ENCODE peak calls at places on chromosomes 2 and 18, in seven cellular contexts. One of them, this sample, is unnamed.

GRCh38 chr18:21314721-21315120 is 72.7 kb downstream of the GREB1L start:
- DNase-seq in stomach: no peak
- DNase-seq in HCT116: peak
- DNase-seq in spleen: no peak
- DNase-seq in GM23338: no peak
- DNase-seq in K562: no peak
- DNase-seq in sigmoid colon: no peak
- DNase-seq in this sample: no peak

GRCh38 chr2:38093503-38093902 is 17.6 kb upstream of the CYP1B1 start:
- DNase-seq in stomach: no peak
- DNase-seq in HCT116: no peak
- DNase-seq in spleen: no peak
- DNase-seq in GM23338: no peak
- DNase-seq in K562: no peak
- DNase-seq in sigmoid colon: no peak
- DNase-seq in this sample: no peak

GRCh38 chr18:55783921-55784320 is 195.9 kb upstream of the TCF4 start:
- DNase-seq in stomach: no peak
- DNase-seq in HCT116: no peak
- DNase-seq in spleen: no peak
- DNase-seq in GM23338: no peak
- DNase-seq in K562: no peak
- DNase-seq in sigmoid colon: no peak
- DNase-seq in this sample: no peak

GRCh38 chr2:55776966-55777365 is 83.3 kb upstream of the PNPT1 start:
- DNase-seq in stomach: no peak
- DNase-seq in HCT116: no peak
- DNase-seq in spleen: no peak
- DNase-seq in GM23338: no peak
- DNase-seq in K562: no peak
- DNase-seq in sigmoid colon: no peak
- DNase-seq in this sample: no peak

GRCh38 chr18:76647322-76647721 is 152.3 kb upstream of the ZNF516 start:
- DNase-seq in stomach: no peak
- DNase-seq in HCT116: no peak
- DNase-seq in spleen: no peak
- DNase-seq in GM23338: no peak
- DNase-seq in K562: no peak
- DNase-seq in sigmoid colon: no peak
- DNase-seq in this sample: no peak

GRCh38 chr2:227862227-227862740 is 9.1 kb upstream of the DAW1 start:
- DNase-seq in stomach: peak
- DNase-seq in HCT116: peak
- DNase-seq in spleen: no peak
- DNase-seq in GM23338: peak
- DNase-seq in K562: peak
- DNase-seq in sigmoid colon: no peak
- DNase-seq in this sample: no peak

GRCh38 chr2:72744049-72744448 is 81.8 kb downstream of the EXOC6B start:
- DNase-seq in stomach: no peak
- DNase-seq in HCT116: no peak
- DNase-seq in spleen: no peak
- DNase-seq in GM23338: no peak
- DNase-seq in K562: no peak
- DNase-seq in sigmoid colon: no peak
- DNase-seq in this sample: no peak

GRCh38 chr18:28657836-28658410 is 481.0 kb upstream of the CDH2 start:
- DNase-seq in stomach: no peak
- DNase-seq in HCT116: no peak
- DNase-seq in spleen: no peak
- DNase-seq in GM23338: no peak
- DNase-seq in K562: no peak
- DNase-seq in sigmoid colon: no peak
- DNase-seq in this sample: no peak

GRCh38 chr2:228545749-228546148 is 364.3 kb upstream of the SPHKAP start:
- DNase-seq in stomach: no peak
- DNase-seq in HCT116: no peak
- DNase-seq in spleen: no peak
- DNase-seq in GM23338: no peak
- DNase-seq in K562: no peak
- DNase-seq in sigmoid colon: no peak
- DNase-seq in this sample: no peak

GRCh38 chr2:70084973-70085710 is 2.1 kb upstream of the PCBP1 start:
- DNase-seq in stomach: peak
- DNase-seq in HCT116: peak
- DNase-seq in spleen: peak
- DNase-seq in GM23338: peak
- DNase-seq in K562: peak
- DNase-seq in sigmoid colon: peak
- DNase-seq in this sample: no peak

GRCh38 chr18:11324510-11324909 is 175.1 kb upstream of the PIEZO2 start:
- DNase-seq in stomach: no peak
- DNase-seq in HCT116: no peak
- DNase-seq in spleen: no peak
- DNase-seq in GM23338: no peak
- DNase-seq in K562: no peak
- DNase-seq in sigmoid colon: no peak
- DNase-seq in this sample: no peak

GRCh38 chr2:181858600-181858999 is 32.9 kb upstream of the ITPRID2 start:
- DNase-seq in stomach: no peak
- DNase-seq in HCT116: no peak
- DNase-seq in spleen: no peak
- DNase-seq in GM23338: no peak
- DNase-seq in K562: no peak
- DNase-seq in sigmoid colon: no peak
- DNase-seq in this sample: no peak

GRCh38 chr2:36371070-36371962 is 15.7 kb downstream of the CRIM1 start:
- DNase-seq in stomach: no peak
- DNase-seq in HCT116: no peak
- DNase-seq in spleen: no peak
- DNase-seq in GM23338: no peak
- DNase-seq in K562: no peak
- DNase-seq in sigmoid colon: no peak
- DNase-seq in this sample: no peak

GRCh38 chr2:790081-790480 is 112.9 kb upstream of the TMEM18 start:
- DNase-seq in stomach: no peak
- DNase-seq in HCT116: no peak
- DNase-seq in spleen: no peak
- DNase-seq in GM23338: no peak
- DNase-seq in K562: no peak
- DNase-seq in sigmoid colon: no peak
- DNase-seq in this sample: no peak

GRCh38 chr2:26850565-26850964 is 2.6 kb downstream of the DPYSL5 start:
- DNase-seq in stomach: no peak
- DNase-seq in HCT116: no peak
- DNase-seq in spleen: no peak
- DNase-seq in GM23338: no peak
- DNase-seq in K562: peak
- DNase-seq in sigmoid colon: no peak
- DNase-seq in this sample: no peak

GRCh38 chr18:60549338-60549960 is 176.9 kb upstream of the MC4R start:
- DNase-seq in stomach: no peak
- DNase-seq in HCT116: peak
- DNase-seq in spleen: no peak
- DNase-seq in GM23338: peak
- DNase-seq in K562: peak
- DNase-seq in sigmoid colon: no peak
- DNase-seq in this sample: peak

GRCh38 chr18:57002627-57003026 is 144.3 kb upstream of the BOD1L2 start:
- DNase-seq in stomach: no peak
- DNase-seq in HCT116: no peak
- DNase-seq in spleen: no peak
- DNase-seq in GM23338: no peak
- DNase-seq in K562: no peak
- DNase-seq in sigmoid colon: no peak
- DNase-seq in this sample: no peak

GRCh38 chr2:9004338-9005204 is 1.1 kb upstream of the MBOAT2 start:
- DNase-seq in stomach: no peak
- DNase-seq in HCT116: no peak
- DNase-seq in spleen: no peak
- DNase-seq in GM23338: no peak
- DNase-seq in K562: peak
- DNase-seq in sigmoid colon: no peak
- DNase-seq in this sample: no peak

GRCh38 chr2:165804719-165805118 is 10.7 kb upstream of the GALNT3 start:
- DNase-seq in stomach: no peak
- DNase-seq in HCT116: no peak
- DNase-seq in spleen: no peak
- DNase-seq in GM23338: no peak
- DNase-seq in K562: no peak
- DNase-seq in sigmoid colon: no peak
- DNase-seq in this sample: no peak

GRCh38 chr2:102809291-102810189 is 47.7 kb downstream of the TMEM182 start:
- DNase-seq in stomach: no peak
- DNase-seq in HCT116: no peak
- DNase-seq in spleen: no peak
- DNase-seq in GM23338: no peak
- DNase-seq in K562: no peak
- DNase-seq in sigmoid colon: no peak
- DNase-seq in this sample: no peak

GRCh38 chr18:811192-812122 is 585 bp downstream of the YES1 start:
- DNase-seq in stomach: peak
- DNase-seq in HCT116: no peak
- DNase-seq in spleen: peak
- DNase-seq in GM23338: peak
- DNase-seq in K562: no peak
- DNase-seq in sigmoid colon: peak
- DNase-seq in this sample: no peak

GRCh38 chr2:2016912-2017311 is 272.6 kb upstream of the PXDN start:
- DNase-seq in stomach: no peak
- DNase-seq in HCT116: no peak
- DNase-seq in spleen: no peak
- DNase-seq in GM23338: no peak
- DNase-seq in K562: no peak
- DNase-seq in sigmoid colon: no peak
- DNase-seq in this sample: no peak

GRCh38 chr2:131641414-131642206 is 113.9 kb downstream of the CCDC74A start:
- DNase-seq in stomach: no peak
- DNase-seq in HCT116: no peak
- DNase-seq in spleen: no peak
- DNase-seq in GM23338: no peak
- DNase-seq in K562: peak
- DNase-seq in sigmoid colon: no peak
- DNase-seq in this sample: no peak

GRCh38 chr2:19955544-19956422 is 34.1 kb downstream of the WDR35 start:
- DNase-seq in stomach: peak
- DNase-seq in HCT116: peak
- DNase-seq in spleen: peak
- DNase-seq in GM23338: peak
- DNase-seq in K562: peak
- DNase-seq in sigmoid colon: no peak
- DNase-seq in this sample: peak

GRCh38 chr2:225233234-225233633 is 166.3 kb upstream of the NYAP2 start:
- DNase-seq in stomach: no peak
- DNase-seq in HCT116: no peak
- DNase-seq in spleen: no peak
- DNase-seq in GM23338: peak
- DNase-seq in K562: no peak
- DNase-seq in sigmoid colon: no peak
- DNase-seq in this sample: no peak

GRCh38 chr18:43665239-43665788 is 388.0 kb upstream of the SYT4 start:
- DNase-seq in stomach: no peak
- DNase-seq in HCT116: no peak
- DNase-seq in spleen: no peak
- DNase-seq in GM23338: no peak
- DNase-seq in K562: no peak
- DNase-seq in sigmoid colon: no peak
- DNase-seq in this sample: no peak

GRCh38 chr2:74602553-74603281 is 45.4 kb downstream of the M1AP start:
- DNase-seq in stomach: no peak
- DNase-seq in HCT116: no peak
- DNase-seq in spleen: no peak
- DNase-seq in GM23338: no peak
- DNase-seq in K562: no peak
- DNase-seq in sigmoid colon: no peak
- DNase-seq in this sample: no peak

DNA sequence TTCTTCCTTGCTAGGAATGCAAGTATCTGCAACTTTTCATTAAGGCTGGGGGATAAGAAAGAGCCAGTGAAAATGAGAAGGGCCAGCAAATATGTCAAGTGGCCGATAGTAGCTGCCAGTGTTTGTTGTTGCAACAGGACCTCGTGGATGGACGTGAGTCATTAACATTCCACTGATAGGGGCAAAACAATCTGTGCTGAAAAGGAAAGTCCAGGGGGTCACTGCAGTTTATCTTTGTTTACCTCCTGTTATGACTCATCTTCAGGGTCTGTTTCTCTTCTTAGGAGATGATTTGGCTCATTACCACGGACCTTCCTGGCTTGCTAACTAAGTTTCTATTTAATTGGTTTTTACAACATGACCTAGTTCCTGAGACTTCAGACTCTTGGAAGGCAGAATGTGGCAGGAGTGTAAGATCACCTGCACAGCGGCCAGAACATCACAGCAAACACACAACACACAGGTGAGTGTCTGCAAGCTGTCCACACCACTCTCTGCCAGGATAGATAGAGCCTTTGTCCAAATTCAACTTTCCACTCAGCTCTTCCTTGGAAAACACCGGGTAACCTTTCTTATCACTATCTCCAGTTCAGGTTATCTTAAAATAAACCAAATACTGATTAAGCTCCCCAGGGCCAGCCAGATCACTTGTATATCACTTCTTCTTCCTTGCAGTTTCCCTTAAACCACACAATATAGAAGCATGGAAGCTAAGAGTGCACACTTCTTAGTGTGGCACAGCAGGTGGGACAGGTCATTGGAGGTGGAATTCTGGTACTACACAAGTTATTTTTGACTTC is 157.5 kb upstream of the LMAN1 start:
- DNase-seq in stomach: no peak
- DNase-seq in HCT116: no peak
- DNase-seq in spleen: no peak
- DNase-seq in GM23338: peak
- DNase-seq in K562: peak
- DNase-seq in sigmoid colon: peak
- DNase-seq in this sample: no peak
- H3K27ac ChIP-seq in stomach: no peak
- H3K27ac ChIP-seq in HCT116: no peak
- H3K27ac ChIP-seq in spleen: no peak
- H3K27ac ChIP-seq in GM23338: no peak
- H3K27ac ChIP-seq in K562: no peak
- H3K27ac ChIP-seq in sigmoid colon: no peak
- H3K27ac ChIP-seq in this sample: no peak

GRCh38 chr2:222358876-222359275 is 60.1 kb upstream of the PAX3 start:
- DNase-seq in stomach: no peak
- DNase-seq in HCT116: no peak
- DNase-seq in spleen: no peak
- DNase-seq in GM23338: no peak
- DNase-seq in K562: no peak
- DNase-seq in sigmoid colon: no peak
- DNase-seq in this sample: no peak
- TF ChIP-seq POLR2AphosphoS5 in stomach: no peak
- TF ChIP-seq POLR2AphosphoS5 in HCT116: no peak
- TF ChIP-seq POLR2AphosphoS5 in spleen: no peak
- TF ChIP-seq POLR2AphosphoS5 in GM23338: no peak
- TF ChIP-seq POLR2AphosphoS5 in K562: no peak
- TF ChIP-seq POLR2AphosphoS5 in sigmoid colon: no peak
- TF ChIP-seq POLR2AphosphoS5 in this sample: no peak

GRCh38 chr2:48790407-48791170 is 35.1 kb upstream of the LHCGR start:
- DNase-seq in stomach: no peak
- DNase-seq in HCT116: no peak
- DNase-seq in spleen: no peak
- DNase-seq in GM23338: peak
- DNase-seq in K562: no peak
- DNase-seq in sigmoid colon: no peak
- DNase-seq in this sample: no peak
- H3K27ac ChIP-seq in stomach: no peak
- H3K27ac ChIP-seq in HCT116: no peak
- H3K27ac ChIP-seq in spleen: no peak
- H3K27ac ChIP-seq in GM23338: no peak
- H3K27ac ChIP-seq in K562: no peak
- H3K27ac ChIP-seq in sigmoid colon: no peak
- H3K27ac ChIP-seq in this sample: no peak

GRCh38 chr2:43993437-43993836 is 2.4 kb downstream of the LRPPRC start:
- DNase-seq in stomach: no peak
- DNase-seq in HCT116: no peak
- DNase-seq in spleen: no peak
- DNase-seq in GM23338: no peak
- DNase-seq in K562: no peak
- DNase-seq in sigmoid colon: no peak
- DNase-seq in this sample: no peak
- TF ChIP-seq POLR2AphosphoS5 in stomach: no peak
- TF ChIP-seq POLR2AphosphoS5 in HCT116: no peak
- TF ChIP-seq POLR2AphosphoS5 in spleen: no peak
- TF ChIP-seq POLR2AphosphoS5 in GM23338: no peak
- TF ChIP-seq POLR2AphosphoS5 in K562: no peak
- TF ChIP-seq POLR2AphosphoS5 in sigmoid colon: no peak
- TF ChIP-seq POLR2AphosphoS5 in this sample: no peak

This sample was measured in Panc1.